ENCODE peak calls at places on chromosomes 16 and 17, in seven cellular contexts. One of them, this sample, is unnamed. For H3K79me2 and H4K20me1, the result is how much of the 10 kb centered on the place peaks cover.

GRCh38 chr16:8905168-8905762 is 23.1 kb downstream of the LITAFD start:
- DNase-seq in GM23248: peak
- DNase-seq in neural progenitor cell: peak
- DNase-seq in HCT116: peak
- DNase-seq in GM23338: peak
- DNase-seq in SK-N-SH: peak
- DNase-seq in hepatocyte: peak
- DNase-seq in this sample: peak

GRCh38 chr16:55330726-55331647 is 7.0 kb downstream of the IRX6 start:
- DNase-seq in GM23248: no peak
- DNase-seq in neural progenitor cell: peak
- DNase-seq in HCT116: no peak
- DNase-seq in GM23338: peak
- DNase-seq in SK-N-SH: no peak
- DNase-seq in hepatocyte: no peak
- DNase-seq in this sample: no peak

GRCh38 chr16:27386674-27387073 is 15.3 kb upstream of the IL21R start:
- DNase-seq in GM23248: no peak
- DNase-seq in neural progenitor cell: no peak
- DNase-seq in HCT116: no peak
- DNase-seq in GM23338: no peak
- DNase-seq in SK-N-SH: no peak
- DNase-seq in hepatocyte: no peak
- DNase-seq in this sample: no peak

GRCh38 chr17:17351901-17352781 is 49.0 kb downstream of the NT5M start:
- DNase-seq in GM23248: peak
- DNase-seq in neural progenitor cell: no peak
- DNase-seq in HCT116: no peak
- DNase-seq in GM23338: no peak
- DNase-seq in SK-N-SH: peak
- DNase-seq in hepatocyte: peak
- DNase-seq in this sample: no peak

GRCh38 chr17:52145496-52145895 is 13.0 kb downstream of the CA10 start:
- DNase-seq in GM23248: no peak
- DNase-seq in neural progenitor cell: no peak
- DNase-seq in HCT116: no peak
- DNase-seq in GM23338: peak
- DNase-seq in SK-N-SH: no peak
- DNase-seq in hepatocyte: no peak
- DNase-seq in this sample: no peak

GRCh38 chr16:24999856-25000447 is 15.2 kb downstream of the ARHGAP17 start:
- DNase-seq in GM23248: peak
- DNase-seq in neural progenitor cell: no peak
- DNase-seq in HCT116: no peak
- DNase-seq in GM23338: no peak
- DNase-seq in SK-N-SH: no peak
- DNase-seq in hepatocyte: peak
- DNase-seq in this sample: no peak

GRCh38 chr17:76208120-76208519 is 32.2 kb downstream of the RNF157 start:
- DNase-seq in GM23248: no peak
- DNase-seq in neural progenitor cell: no peak
- DNase-seq in HCT116: no peak
- DNase-seq in GM23338: no peak
- DNase-seq in SK-N-SH: no peak
- DNase-seq in hepatocyte: no peak
- DNase-seq in this sample: peak

GRCh38 chr17:12386240-12386639 is 279.4 kb upstream of the MYOCD start:
- DNase-seq in GM23248: no peak
- DNase-seq in neural progenitor cell: no peak
- DNase-seq in HCT116: no peak
- DNase-seq in GM23338: no peak
- DNase-seq in SK-N-SH: no peak
- DNase-seq in hepatocyte: no peak
- DNase-seq in this sample: no peak

GRCh38 chr16:88697831-88698693 is 8.1 kb downstream of the RNF166 start:
- DNase-seq in GM23248: no peak
- DNase-seq in neural progenitor cell: no peak
- DNase-seq in HCT116: no peak
- DNase-seq in GM23338: peak
- DNase-seq in SK-N-SH: no peak
- DNase-seq in hepatocyte: no peak
- DNase-seq in this sample: peak

GRCh38 chr17:76243826-76244679 is 3.8 kb upstream of the RNF157 start:
- DNase-seq in GM23248: no peak
- DNase-seq in neural progenitor cell: no peak
- DNase-seq in HCT116: no peak
- DNase-seq in GM23338: no peak
- DNase-seq in SK-N-SH: no peak
- DNase-seq in hepatocyte: no peak
- DNase-seq in this sample: no peak

GRCh38 chr16:81641403-81642106 is 137.5 kb upstream of the PLCG2 start:
- DNase-seq in GM23248: no peak
- DNase-seq in neural progenitor cell: peak
- DNase-seq in HCT116: no peak
- DNase-seq in GM23338: peak
- DNase-seq in SK-N-SH: peak
- DNase-seq in hepatocyte: no peak
- DNase-seq in this sample: no peak

GRCh38 chr17:1422907-1423306 is 22.9 kb upstream of the YWHAE start:
- DNase-seq in GM23248: peak
- DNase-seq in neural progenitor cell: no peak
- DNase-seq in HCT116: no peak
- DNase-seq in GM23338: no peak
- DNase-seq in SK-N-SH: no peak
- DNase-seq in hepatocyte: no peak
- DNase-seq in this sample: no peak

GRCh38 chr16:49557070-49557446 is 183.5 kb downstream of the C16orf78 start:
- DNase-seq in GM23248: no peak
- DNase-seq in neural progenitor cell: peak
- DNase-seq in HCT116: no peak
- DNase-seq in GM23338: peak
- DNase-seq in SK-N-SH: no peak
- DNase-seq in hepatocyte: peak
- DNase-seq in this sample: no peak

GRCh38 chr17:74419862-74420492 is 11.9 kb upstream of the GPRC5C start:
- DNase-seq in GM23248: no peak
- DNase-seq in neural progenitor cell: no peak
- DNase-seq in HCT116: no peak
- DNase-seq in GM23338: no peak
- DNase-seq in SK-N-SH: peak
- DNase-seq in hepatocyte: no peak
- DNase-seq in this sample: no peak

GRCh38 chr17:44362964-44363612 is 565 bp downstream of the FAM171A2 start:
- DNase-seq in GM23248: peak
- DNase-seq in neural progenitor cell: peak
- DNase-seq in HCT116: no peak
- DNase-seq in GM23338: peak
- DNase-seq in SK-N-SH: peak
- DNase-seq in hepatocyte: peak
- DNase-seq in this sample: peak

GRCh38 chr17:79949646-79950292 is 85.9 kb downstream of the TBC1D16 start:
- DNase-seq in GM23248: no peak
- DNase-seq in neural progenitor cell: peak
- DNase-seq in HCT116: no peak
- DNase-seq in GM23338: peak
- DNase-seq in SK-N-SH: peak
- DNase-seq in hepatocyte: peak
- DNase-seq in this sample: no peak

DNA sequence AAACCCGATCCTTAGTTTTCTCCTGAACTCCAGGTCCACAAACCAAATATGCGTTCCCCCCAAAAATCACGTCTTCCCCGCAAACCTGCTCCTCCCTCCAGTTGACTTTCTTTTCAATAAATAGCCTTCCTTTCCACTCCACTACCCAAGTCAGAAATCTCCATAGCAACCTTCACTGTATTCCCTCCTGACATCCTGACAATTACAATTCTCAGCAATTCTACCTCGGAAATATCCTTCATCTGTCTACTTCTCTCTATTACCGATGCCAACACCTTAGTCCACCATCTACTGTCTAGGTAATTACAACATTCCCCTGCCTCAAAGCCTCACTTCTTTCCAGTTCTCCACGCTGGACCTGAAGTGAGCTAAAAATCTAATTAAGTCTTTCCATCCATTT is 50.7 kb downstream of the SMURF2 start:
- DNase-seq in GM23248: no peak
- DNase-seq in neural progenitor cell: no peak
- DNase-seq in HCT116: no peak
- DNase-seq in GM23338: no peak
- DNase-seq in SK-N-SH: no peak
- DNase-seq in hepatocyte: no peak
- DNase-seq in this sample: no peak
- H3K79me2 ChIP-seq in GM23248: half or more
- H3K79me2 ChIP-seq in neural progenitor cell: under half
- H3K79me2 ChIP-seq in HCT116: half or more
- H3K79me2 ChIP-seq in GM23338: half or more
- H3K79me2 ChIP-seq in SK-N-SH: half or more
- H3K79me2 ChIP-seq in hepatocyte: half or more
- H3K79me2 ChIP-seq in this sample: under half

DNA sequence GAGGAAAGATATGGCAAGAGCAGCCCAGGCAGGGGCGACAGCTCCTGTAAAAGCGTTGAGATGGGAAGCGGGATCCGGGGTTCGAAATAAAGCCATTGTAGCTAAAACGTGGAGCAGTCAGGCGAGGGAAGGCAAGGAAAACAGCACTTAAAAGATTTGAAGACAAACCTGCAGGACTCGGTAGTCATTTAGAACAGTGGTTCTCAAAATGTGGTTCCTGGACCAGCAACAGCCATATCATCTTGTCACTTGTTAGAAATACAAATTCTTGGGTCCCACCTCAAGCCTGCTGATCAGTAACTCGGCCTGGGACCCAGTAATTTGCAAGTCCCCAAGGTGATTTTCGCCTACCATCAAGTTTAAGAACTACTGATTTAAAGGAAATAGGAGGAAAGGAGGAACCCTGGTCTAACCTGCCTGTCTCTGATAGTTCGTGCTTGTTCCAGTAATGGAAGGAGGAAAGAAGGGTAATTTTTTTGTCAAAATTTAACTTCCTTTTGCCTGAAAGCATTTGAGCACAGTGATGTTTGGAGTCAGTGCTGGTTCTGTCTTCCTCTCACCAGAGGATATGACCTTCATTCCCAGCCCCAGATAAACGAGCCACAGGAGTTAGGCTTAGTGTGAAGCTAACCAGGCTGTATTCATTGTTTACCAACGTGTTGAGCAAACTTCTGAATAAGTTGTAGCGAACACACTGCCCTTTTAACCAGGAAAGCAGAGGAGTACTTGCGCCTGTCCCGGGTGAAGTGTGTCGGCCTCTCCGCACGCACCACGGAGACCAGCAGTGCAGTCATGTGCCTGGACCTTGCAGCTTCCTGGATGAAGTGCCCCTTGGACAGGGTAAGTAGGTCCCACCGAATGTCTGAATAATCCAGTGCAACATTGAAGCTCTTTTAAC is 1.1 kb downstream of the ORC6 start:
- DNase-seq in GM23248: peak
- DNase-seq in neural progenitor cell: peak
- DNase-seq in HCT116: no peak
- DNase-seq in GM23338: no peak
- DNase-seq in SK-N-SH: no peak
- DNase-seq in hepatocyte: peak
- DNase-seq in this sample: peak
- TF ChIP-seq EZH2phosphoT487 in GM23248: no peak
- TF ChIP-seq EZH2phosphoT487 in neural progenitor cell: no peak
- TF ChIP-seq EZH2phosphoT487 in HCT116: no peak
- TF ChIP-seq EZH2phosphoT487 in GM23338: no peak
- TF ChIP-seq EZH2phosphoT487 in SK-N-SH: no peak
- TF ChIP-seq EZH2phosphoT487 in hepatocyte: no peak
- TF ChIP-seq EZH2phosphoT487 in this sample: no peak

GRCh38 chr17:27895110-27895895 is 2.1 kb upstream of the LYRM9 start:
- DNase-seq in GM23248: no peak
- DNase-seq in neural progenitor cell: no peak
- DNase-seq in HCT116: no peak
- DNase-seq in GM23338: peak
- DNase-seq in SK-N-SH: no peak
- DNase-seq in hepatocyte: no peak
- DNase-seq in this sample: no peak

GRCh38 chr17:27893834-27894503 is 804 bp upstream of the LYRM9 start:
- DNase-seq in GM23248: peak
- DNase-seq in neural progenitor cell: no peak
- DNase-seq in HCT116: no peak
- DNase-seq in GM23338: peak
- DNase-seq in SK-N-SH: no peak
- DNase-seq in hepatocyte: no peak
- DNase-seq in this sample: no peak

GRCh38 chr17:27896656-27897055 is 3.5 kb upstream of the LYRM9 start:
- DNase-seq in GM23248: no peak
- DNase-seq in neural progenitor cell: no peak
- DNase-seq in HCT116: no peak
- DNase-seq in GM23338: no peak
- DNase-seq in SK-N-SH: no peak
- DNase-seq in hepatocyte: no peak
- DNase-seq in this sample: no peak

GRCh38 chr17:27895940-27896535 is 2.9 kb upstream of the LYRM9 start:
- DNase-seq in GM23248: no peak
- DNase-seq in neural progenitor cell: no peak
- DNase-seq in HCT116: no peak
- DNase-seq in GM23338: no peak
- DNase-seq in SK-N-SH: no peak
- DNase-seq in hepatocyte: no peak
- DNase-seq in this sample: no peak

DNA sequence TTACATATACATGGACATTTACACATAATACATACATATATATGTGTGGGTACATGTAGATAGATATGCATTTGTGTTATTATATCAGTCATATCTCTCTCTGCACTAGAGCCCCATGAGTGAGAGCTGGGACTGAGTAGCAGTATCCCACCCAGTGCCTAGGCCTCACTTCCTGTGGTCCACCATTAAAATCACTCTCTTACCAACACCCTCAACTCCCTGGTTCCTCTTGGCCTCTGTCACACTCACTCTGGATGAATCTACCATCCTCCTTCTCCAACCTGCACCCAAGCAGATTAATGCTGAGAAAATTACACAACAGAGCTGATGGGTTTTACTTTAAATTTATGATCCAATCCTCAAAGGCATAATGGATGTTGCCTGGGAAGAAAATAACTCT is 4.9 kb upstream of the LYRM9 start:
- DNase-seq in GM23248: no peak
- DNase-seq in neural progenitor cell: no peak
- DNase-seq in HCT116: no peak
- DNase-seq in GM23338: no peak
- DNase-seq in SK-N-SH: no peak
- DNase-seq in hepatocyte: no peak
- DNase-seq in this sample: no peak
- H4K20me1 ChIP-seq in GM23248: under half
- H4K20me1 ChIP-seq in neural progenitor cell: under half
- H4K20me1 ChIP-seq in HCT116: under half
- H4K20me1 ChIP-seq in GM23338: under half
- H4K20me1 ChIP-seq in SK-N-SH: under half
- H4K20me1 ChIP-seq in hepatocyte: under half
- H4K20me1 ChIP-seq in this sample: under half

DNA sequence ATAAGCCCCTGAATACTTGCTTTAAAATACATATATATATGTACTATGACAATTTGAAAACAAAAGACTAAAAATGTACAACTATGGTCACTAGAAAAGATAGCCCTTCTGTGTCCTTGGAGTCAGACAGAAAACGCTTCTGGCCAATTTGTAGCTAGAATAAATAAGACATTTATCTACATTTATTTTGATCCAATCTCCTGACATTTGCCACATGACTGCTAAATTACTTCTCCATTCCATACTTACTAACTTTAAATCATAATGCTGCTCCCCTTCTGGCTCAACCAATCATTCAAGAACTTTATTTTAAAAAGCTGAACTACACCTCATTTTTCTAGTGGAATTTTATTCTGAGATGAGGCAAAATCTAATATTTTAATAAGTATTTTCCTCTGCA is 65.8 kb downstream of the CYTH1 start:
- DNase-seq in GM23248: no peak
- DNase-seq in neural progenitor cell: no peak
- DNase-seq in HCT116: no peak
- DNase-seq in GM23338: no peak
- DNase-seq in SK-N-SH: peak
- DNase-seq in hepatocyte: no peak
- DNase-seq in this sample: no peak
- H3K79me2 ChIP-seq in GM23248: half or more
- H3K79me2 ChIP-seq in neural progenitor cell: under half
- H3K79me2 ChIP-seq in HCT116: under half
- H3K79me2 ChIP-seq in GM23338: under half
- H3K79me2 ChIP-seq in SK-N-SH: half or more
- H3K79me2 ChIP-seq in hepatocyte: half or more
- H3K79me2 ChIP-seq in this sample: half or more

This sample was measured in OCI-LY7.